ENCODE peak calls at places on chromosomes 11 and 22, in nine cellular contexts. G, S, U, Z, P, M, Q, V and C are unnamed samples.

GRCh38 chr11:96361778-96362177 is 18.8 kb upstream of the MAML2 start:
- DNase-seq in G (peak), S (peak), U (no peak), Z (no peak), P (no peak), M (no peak), Q (no peak), V (no peak), C (no peak)

GRCh38 chr22:19636696-19637355 is 77.5 kb upstream of the SEPTIN5 start:
- DNase-seq in G (no peak), S (no peak), U (no peak), Z (no peak), P (no peak), M (no peak), Q (no peak), V (no peak), C (no peak)

GRCh38 chr22:23179381-23180294 is 671 bp upstream of the BCR start:
- DNase-seq in G (peak), S (no peak), U (no peak), Z (no peak), P (no peak), M (no peak), Q (peak), V (no peak), C (no peak)

GRCh38 chr22:21943571-21944448 is 8.8 kb downstream of the PPM1F start:
- DNase-seq in G (no peak), S (no peak), U (no peak), Z (no peak), P (no peak), M (no peak), Q (no peak), V (no peak), C (no peak)

GRCh38 chr11:126165366-126166156 is 45.9 kb downstream of the RPUSD4 start:
- DNase-seq in G (no peak), S (no peak), U (no peak), Z (no peak), P (no peak), M (no peak), Q (peak), V (no peak), C (no peak)

GRCh38 chr11:76667271-76667818 is 3.2 kb downstream of the LRRC32 start:
- DNase-seq in G (no peak), S (no peak), U (no peak), Z (no peak), P (no peak), M (no peak), Q (no peak), V (peak), C (no peak)

GRCh38 chr22:19290400-19291217 is 910 bp downstream of the CLTCL1 start:
- DNase-seq in G (no peak), S (no peak), U (no peak), Z (no peak), P (no peak), M (no peak), Q (peak), V (no peak), C (no peak)

GRCh38 chr11:61574611-61575010 is 6.3 kb downstream of the SYT7 start:
- DNase-seq in G (no peak), S (no peak), U (no peak), Z (no peak), P (no peak), M (no peak), Q (no peak), V (no peak), C (no peak)

GRCh38 chr22:32066820-32067219 is 23.8 kb downstream of the SLC5A1 start:
- DNase-seq in G (no peak), S (no peak), U (no peak), Z (no peak), P (no peak), M (no peak), Q (no peak), V (no peak), C (no peak)

GRCh38 chr22:37273126-37273845 is 9.0 kb upstream of the CYTH4 start:
- DNase-seq in G (peak), S (peak), U (no peak), Z (no peak), P (no peak), M (no peak), Q (no peak), V (no peak), C (peak)

GRCh38 chr11:1564535-1565172 is 7.4 kb downstream of the DUSP8 start:
- DNase-seq in G (peak), S (peak), U (no peak), Z (no peak), P (peak), M (no peak), Q (peak), V (peak), C (peak)

GRCh38 chr11:117697319-117697718 is 99.7 kb downstream of the DSCAML1 start:
- DNase-seq in G (no peak), S (no peak), U (no peak), Z (no peak), P (no peak), M (no peak), Q (no peak), V (no peak), C (no peak)

GRCh38 chr22:19499236-19499879 is 19.6 kb downstream of the CDC45 start:
- DNase-seq in G (no peak), S (no peak), U (no peak), Z (no peak), P (no peak), M (no peak), Q (no peak), V (no peak), C (no peak)

GRCh38 chr11:102205805-102206204 is 95.6 kb downstream of the YAP1 start:
- DNase-seq in G (no peak), S (no peak), U (no peak), Z (no peak), P (no peak), M (no peak), Q (no peak), V (no peak), C (no peak)

GRCh38 chr11:2792376-2793250 is 92.8 kb upstream of the KCNQ1OT1 start:
- DNase-seq in G (peak), S (no peak), U (no peak), Z (no peak), P (no peak), M (no peak), Q (peak), V (no peak), C (no peak)

GRCh38 chr11:47409440-47410403 is 1.3 kb downstream of the SLC39A13 start:
- DNase-seq in G (peak), S (no peak), U (no peak), Z (no peak), P (no peak), M (no peak), Q (no peak), V (peak), C (peak)

GRCh38 chr11:35389112-35389511 is 30.2 kb downstream of the SLC1A2 start:
- DNase-seq in G (no peak), S (no peak), U (no peak), Z (no peak), P (no peak), M (no peak), Q (no peak), V (no peak), C (no peak)

GRCh38 chr22:20532256-20532993 is 25.0 kb downstream of the MED15 start:
- DNase-seq in G (peak), S (peak), U (no peak), Z (no peak), P (no peak), M (no peak), Q (no peak), V (no peak), C (no peak)